ENCODE peak calls at places on chromosomes 13 and 19, in seven cellular contexts. One of them, this sample, is unnamed. For H3K4me1 and H3K9me3, the result is how much of the 10 kb centered on the place peaks cover.

GRCh38 chr19:19279062-19279612 is 6.0 kb upstream of the TM6SF2 start:
- DNase-seq in uterus: no peak
- DNase-seq in heart left ventricle: no peak
- DNase-seq in colonic mucosa: no peak
- DNase-seq in OCI-LY7: no peak
- DNase-seq in small intestine: no peak
- DNase-seq in mammary epithelial cell: no peak
- DNase-seq in this sample: no peak

GRCh38 chr19:7769171-7769570 is 6.1 kb downstream of the CLEC4M start:
- DNase-seq in uterus: no peak
- DNase-seq in heart left ventricle: no peak
- DNase-seq in colonic mucosa: no peak
- DNase-seq in OCI-LY7: no peak
- DNase-seq in small intestine: no peak
- DNase-seq in mammary epithelial cell: no peak
- DNase-seq in this sample: no peak

GRCh38 chr13:110910013-110910890 is 4.6 kb downstream of the ANKRD10 start:
- DNase-seq in uterus: no peak
- DNase-seq in heart left ventricle: no peak
- DNase-seq in colonic mucosa: peak
- DNase-seq in OCI-LY7: no peak
- DNase-seq in small intestine: peak
- DNase-seq in mammary epithelial cell: no peak
- DNase-seq in this sample: no peak

GRCh38 chr13:70043685-70044084 is 63.9 kb upstream of the ATXN8OS start:
- DNase-seq in uterus: no peak
- DNase-seq in heart left ventricle: no peak
- DNase-seq in colonic mucosa: no peak
- DNase-seq in OCI-LY7: no peak
- DNase-seq in small intestine: no peak
- DNase-seq in mammary epithelial cell: peak
- DNase-seq in this sample: no peak

GRCh38 chr13:75762066-75762937 is 126.2 kb downstream of the LMO7 start:
- DNase-seq in uterus: no peak
- DNase-seq in heart left ventricle: no peak
- DNase-seq in colonic mucosa: peak
- DNase-seq in OCI-LY7: no peak
- DNase-seq in small intestine: peak
- DNase-seq in mammary epithelial cell: peak
- DNase-seq in this sample: no peak

GRCh38 chr13:36163303-36163702 is 32.1 kb upstream of the DCLK1 start:
- DNase-seq in uterus: no peak
- DNase-seq in heart left ventricle: no peak
- DNase-seq in colonic mucosa: no peak
- DNase-seq in OCI-LY7: no peak
- DNase-seq in small intestine: no peak
- DNase-seq in mammary epithelial cell: no peak
- DNase-seq in this sample: no peak

GRCh38 chr19:46635920-46636761 is at the start of gene GNG8:
- DNase-seq in uterus: no peak
- DNase-seq in heart left ventricle: no peak
- DNase-seq in colonic mucosa: no peak
- DNase-seq in OCI-LY7: no peak
- DNase-seq in small intestine: no peak
- DNase-seq in mammary epithelial cell: no peak
- DNase-seq in this sample: peak

GRCh38 chr13:70189981-70190380 is 81.7 kb upstream of the KLHL1 start:
- DNase-seq in uterus: no peak
- DNase-seq in heart left ventricle: no peak
- DNase-seq in colonic mucosa: no peak
- DNase-seq in OCI-LY7: no peak
- DNase-seq in small intestine: no peak
- DNase-seq in mammary epithelial cell: no peak
- DNase-seq in this sample: no peak

GRCh38 chr13:79593611-79594275 is 112.8 kb downstream of the NDFIP2 start:
- DNase-seq in uterus: no peak
- DNase-seq in heart left ventricle: no peak
- DNase-seq in colonic mucosa: no peak
- DNase-seq in OCI-LY7: no peak
- DNase-seq in small intestine: no peak
- DNase-seq in mammary epithelial cell: peak
- DNase-seq in this sample: no peak

GRCh38 chr13:50400035-50400726 is 384.9 kb downstream of the KCNRG start:
- DNase-seq in uterus: peak
- DNase-seq in heart left ventricle: peak
- DNase-seq in colonic mucosa: no peak
- DNase-seq in OCI-LY7: no peak
- DNase-seq in small intestine: no peak
- DNase-seq in mammary epithelial cell: no peak
- DNase-seq in this sample: no peak

GRCh38 chr13:82625753-82626152 is 1256.5 kb downstream of the SLITRK1 start:
- DNase-seq in uterus: no peak
- DNase-seq in heart left ventricle: no peak
- DNase-seq in colonic mucosa: no peak
- DNase-seq in OCI-LY7: no peak
- DNase-seq in small intestine: no peak
- DNase-seq in mammary epithelial cell: no peak
- DNase-seq in this sample: no peak

GRCh38 chr19:9939301-9939913 is 3.1 kb upstream of the OLFM2 start:
- DNase-seq in uterus: no peak
- DNase-seq in heart left ventricle: no peak
- DNase-seq in colonic mucosa: no peak
- DNase-seq in OCI-LY7: no peak
- DNase-seq in small intestine: no peak
- DNase-seq in mammary epithelial cell: no peak
- DNase-seq in this sample: no peak

GRCh38 chr19:40507892-40508291 is 41.1 kb downstream of the SPTBN4 start:
- DNase-seq in uterus: no peak
- DNase-seq in heart left ventricle: no peak
- DNase-seq in colonic mucosa: no peak
- DNase-seq in OCI-LY7: no peak
- DNase-seq in small intestine: no peak
- DNase-seq in mammary epithelial cell: no peak
- DNase-seq in this sample: no peak

GRCh38 chr13:46641274-46642081 is 88.5 kb downstream of the LRCH1 start:
- DNase-seq in uterus: no peak
- DNase-seq in heart left ventricle: peak
- DNase-seq in colonic mucosa: no peak
- DNase-seq in OCI-LY7: no peak
- DNase-seq in small intestine: no peak
- DNase-seq in mammary epithelial cell: no peak
- DNase-seq in this sample: no peak

GRCh38 chr19:6271721-6272410 is 7.9 kb downstream of the MLLT1 start:
- DNase-seq in uterus: peak
- DNase-seq in heart left ventricle: peak
- DNase-seq in colonic mucosa: peak
- DNase-seq in OCI-LY7: no peak
- DNase-seq in small intestine: no peak
- DNase-seq in mammary epithelial cell: no peak
- DNase-seq in this sample: no peak

GRCh38 chr19:6272411-6272791 is 7.4 kb downstream of the MLLT1 start:
- DNase-seq in uterus: peak
- DNase-seq in heart left ventricle: no peak
- DNase-seq in colonic mucosa: no peak
- DNase-seq in OCI-LY7: no peak
- DNase-seq in small intestine: no peak
- DNase-seq in mammary epithelial cell: no peak
- DNase-seq in this sample: no peak

GRCh38 chr19:6273701-6274601 is 5.8 kb downstream of the MLLT1 start:
- DNase-seq in uterus: peak
- DNase-seq in heart left ventricle: peak
- DNase-seq in colonic mucosa: peak
- DNase-seq in OCI-LY7: no peak
- DNase-seq in small intestine: no peak
- DNase-seq in mammary epithelial cell: peak
- DNase-seq in this sample: peak

GRCh38 chr19:6274756-6275155 is 5.0 kb downstream of the MLLT1 start:
- DNase-seq in uterus: peak
- DNase-seq in heart left ventricle: no peak
- DNase-seq in colonic mucosa: no peak
- DNase-seq in OCI-LY7: no peak
- DNase-seq in small intestine: no peak
- DNase-seq in mammary epithelial cell: no peak
- DNase-seq in this sample: no peak

DNA sequence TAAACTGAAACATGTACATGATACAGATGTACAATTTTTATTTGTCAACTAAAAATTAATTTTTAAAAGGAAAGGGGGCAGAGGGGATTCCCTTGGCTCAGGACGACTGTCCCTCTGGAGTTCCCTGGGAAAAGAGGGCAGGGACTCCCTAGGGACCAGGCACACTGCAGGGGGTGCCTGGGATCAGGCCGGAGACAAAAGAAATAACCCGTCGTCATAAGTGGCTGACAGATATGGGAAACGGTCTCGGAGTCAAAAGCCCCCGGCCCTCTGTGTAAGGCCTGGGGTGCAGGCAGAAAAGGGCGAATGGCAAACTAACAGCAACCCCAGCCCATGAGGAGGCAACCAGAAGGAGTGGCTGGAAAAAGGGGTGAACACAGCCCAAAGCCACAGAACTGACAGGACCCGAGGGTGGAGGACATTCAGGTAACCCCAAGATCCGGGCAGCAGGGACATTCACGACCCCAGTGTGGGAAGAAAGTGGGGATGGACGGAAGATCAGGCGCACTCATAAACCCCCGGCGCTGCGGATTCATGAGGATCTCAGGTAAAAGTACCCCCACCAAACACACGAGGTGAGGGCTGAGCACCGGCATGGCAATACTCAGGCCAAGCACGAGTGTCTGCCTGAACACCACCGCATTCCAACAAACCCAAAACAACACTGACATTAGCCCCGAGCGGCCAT is 6.7 kb downstream of the MLLT1 start:
- DNase-seq in uterus: peak
- DNase-seq in heart left ventricle: no peak
- DNase-seq in colonic mucosa: no peak
- DNase-seq in OCI-LY7: no peak
- DNase-seq in small intestine: no peak
- DNase-seq in mammary epithelial cell: no peak
- DNase-seq in this sample: no peak
- H3K27ac ChIP-seq in uterus: peak
- H3K27ac ChIP-seq in heart left ventricle: peak
- H3K27ac ChIP-seq in colonic mucosa: peak
- H3K27ac ChIP-seq in OCI-LY7: no peak
- H3K27ac ChIP-seq in small intestine: no peak
- H3K27ac ChIP-seq in mammary epithelial cell: peak
- H3K27ac ChIP-seq in this sample: peak

GRCh38 chr13:107806726-107807125 is 408.6 kb downstream of the LIG4 start:
- DNase-seq in uterus: no peak
- DNase-seq in heart left ventricle: no peak
- DNase-seq in colonic mucosa: no peak
- DNase-seq in OCI-LY7: no peak
- DNase-seq in small intestine: no peak
- DNase-seq in mammary epithelial cell: no peak
- DNase-seq in this sample: no peak
- H3K4me1 ChIP-seq in uterus: under half
- H3K4me1 ChIP-seq in heart left ventricle: under half
- H3K4me1 ChIP-seq in colonic mucosa: under half
- H3K4me1 ChIP-seq in OCI-LY7: under half
- H3K4me1 ChIP-seq in small intestine: under half
- H3K4me1 ChIP-seq in mammary epithelial cell: under half
- H3K4me1 ChIP-seq in this sample: under half

DNA sequence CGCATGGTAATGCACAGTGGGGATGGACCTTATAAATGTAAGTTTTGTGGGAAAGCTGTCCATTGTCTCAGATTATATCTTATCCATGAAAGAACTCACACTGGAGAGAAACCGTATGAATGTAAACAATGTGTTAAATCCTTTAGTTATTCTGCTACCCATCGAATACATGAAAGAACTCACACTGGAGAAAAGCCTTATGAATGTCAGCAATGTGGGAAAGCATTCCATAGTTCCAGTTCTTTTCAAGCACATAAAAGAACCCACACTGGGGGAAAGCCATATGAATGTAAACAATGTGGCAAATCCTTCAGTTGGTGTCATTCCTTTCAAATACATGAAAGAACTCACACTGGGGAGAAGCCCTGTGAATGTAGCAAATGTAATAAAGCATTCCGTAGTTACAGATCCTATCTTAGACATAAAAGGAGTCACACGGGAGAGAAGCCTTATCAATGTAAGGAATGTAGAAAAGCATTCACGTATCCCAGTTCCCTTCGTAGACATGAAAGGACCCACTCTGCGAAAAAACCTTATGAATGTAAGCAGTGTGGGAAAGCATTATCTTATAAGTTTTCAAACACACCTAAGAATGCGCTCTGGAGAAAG is 13.8 kb downstream of the ZNF763 start:
- DNase-seq in uterus: no peak
- DNase-seq in heart left ventricle: no peak
- DNase-seq in colonic mucosa: no peak
- DNase-seq in OCI-LY7: no peak
- DNase-seq in small intestine: no peak
- DNase-seq in mammary epithelial cell: no peak
- DNase-seq in this sample: no peak
- H3K9me3 ChIP-seq in uterus: under half
- H3K9me3 ChIP-seq in heart left ventricle: under half
- H3K9me3 ChIP-seq in colonic mucosa: under half
- H3K9me3 ChIP-seq in OCI-LY7: half or more
- H3K9me3 ChIP-seq in small intestine: under half
- H3K9me3 ChIP-seq in mammary epithelial cell: half or more
- H3K9me3 ChIP-seq in this sample: half or more

GRCh38 chr19:50148528-50148927 is 14.6 kb downstream of the IZUMO2 start:
- DNase-seq in uterus: no peak
- DNase-seq in heart left ventricle: no peak
- DNase-seq in colonic mucosa: no peak
- DNase-seq in OCI-LY7: no peak
- DNase-seq in small intestine: no peak
- DNase-seq in mammary epithelial cell: no peak
- DNase-seq in this sample: no peak

GRCh38 chr19:50152578-50152977 is 10.5 kb downstream of the IZUMO2 start:
- DNase-seq in uterus: no peak
- DNase-seq in heart left ventricle: no peak
- DNase-seq in colonic mucosa: no peak
- DNase-seq in OCI-LY7: no peak
- DNase-seq in small intestine: no peak
- DNase-seq in mammary epithelial cell: no peak
- DNase-seq in this sample: no peak

DNA sequence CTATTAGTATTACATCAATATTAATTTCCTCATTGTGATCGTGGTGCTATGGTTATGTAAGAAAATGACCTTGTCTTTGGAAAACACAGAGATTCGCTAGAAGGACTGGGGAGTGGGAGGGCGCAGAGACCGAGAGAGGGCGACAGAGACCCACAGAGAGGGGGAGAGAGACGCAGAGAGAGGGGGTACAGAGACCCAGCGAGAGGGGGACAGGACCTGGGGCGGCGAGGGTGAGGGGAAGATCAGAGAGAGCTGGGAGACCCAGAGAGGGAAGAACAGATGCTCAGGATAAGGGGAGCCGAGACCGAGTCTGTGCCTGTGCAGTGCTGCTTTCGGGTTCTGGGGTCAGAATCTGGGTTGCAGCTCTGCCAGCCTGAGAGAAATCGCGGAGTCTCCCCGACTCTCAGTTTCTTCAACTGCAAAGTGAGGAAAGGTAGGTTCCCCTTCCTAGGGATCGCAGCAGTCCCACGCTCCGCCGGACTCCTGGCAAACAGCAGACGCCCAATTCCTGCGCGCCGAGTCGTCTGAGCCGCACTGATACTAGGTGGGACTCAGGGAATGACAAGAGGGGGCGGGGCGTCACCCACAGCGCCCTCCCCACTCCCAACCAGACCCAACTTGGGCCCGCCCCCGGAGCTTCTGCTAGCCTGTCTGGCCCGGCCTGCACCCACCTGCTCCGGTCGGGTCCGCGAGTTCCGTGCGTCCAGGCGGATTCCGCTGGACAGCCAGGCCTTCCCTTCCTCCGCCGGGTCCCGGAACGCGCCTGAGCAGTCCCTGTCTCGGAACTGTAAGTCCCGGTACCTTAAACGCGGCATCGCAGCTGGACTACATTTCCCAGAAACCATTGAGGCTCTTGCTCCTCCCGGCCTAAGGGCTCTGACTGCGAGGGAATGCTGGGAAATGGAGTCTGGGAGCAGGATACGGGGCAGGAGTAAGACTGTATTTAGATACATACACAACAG is 15.3 kb downstream of the IZUMO2 start:
- DNase-seq in uterus: peak
- DNase-seq in heart left ventricle: peak
- DNase-seq in colonic mucosa: peak
- DNase-seq in OCI-LY7: peak
- DNase-seq in small intestine: peak
- DNase-seq in mammary epithelial cell: peak
- DNase-seq in this sample: peak
- H3K27ac ChIP-seq in uterus: peak
- H3K27ac ChIP-seq in heart left ventricle: peak
- H3K27ac ChIP-seq in colonic mucosa: no peak
- H3K27ac ChIP-seq in OCI-LY7: no peak
- H3K27ac ChIP-seq in small intestine: no peak
- H3K27ac ChIP-seq in mammary epithelial cell: no peak
- H3K27ac ChIP-seq in this sample: peak